ENCODE peak calls at places on chromosomes 5 and 9, in seven cellular contexts. R, S, E, U, C, G and L are unnamed samples.

GRCh38 chr5:125059255-125060050 is 313.0 kb upstream of the ZNF608 start:
- DNase-seq in G (no peak), R (no peak), U (no peak), E (no peak), S (peak; percentile 54), C (no peak), L (no peak)

GRCh38 chr5:143554918-143555477 is 151.5 kb upstream of the NR3C1 start:
- DNase-seq in U (no peak), S (peak; percentile 84), R (no peak), C (no peak), E (no peak), G (no peak), L (no peak)

GRCh38 chr5:62498961-62499360 is 79.7 kb upstream of the LRRC70 start:
- DNase-seq in U (no peak), G (no peak), S (no peak), C (no peak), R (no peak), E (no peak), L (no peak)

GRCh38 chr5:159441441-159441840 is 111.2 kb upstream of the IL12B start:
- DNase-seq in E (no peak), C (no peak), G (peak; percentile 66), U (no peak), R (peak; percentile 74), S (no peak), L (peak; percentile 50)

GRCh38 chr9:20650750-20651299 is 28.5 kb upstream of the MLLT3 start:
- DNase-seq in R (no peak), S (no peak), E (no peak), G (no peak), C (no peak), U (no peak), L (no peak)

GRCh38 chr5:73733219-73733618 is 107.2 kb downstream of the ARHGEF28 start:
- DNase-seq in E (no peak), S (peak; percentile 72), R (no peak), U (no peak), C (no peak), G (no peak), L (no peak)

GRCh38 chr9:106862946-106863740 is at the start of gene ZNF462:
- DNase-seq in C (no peak), E (no peak), S (peak; percentile 79), R (peak; percentile 43), U (peak; percentile 73), G (peak; percentile 68), L (peak; percentile 60)

GRCh38 chr9:71944754-71945409 is 33.4 kb downstream of the C9orf85 start:
- DNase-seq in C (no peak), S (no peak), G (no peak), E (no peak), U (no peak), R (no peak), L (no peak)

GRCh38 chr5:93649234-93649900 is 66.3 kb downstream of the NR2F1 start:
- DNase-seq in R (no peak), G (no peak), S (no peak), U (no peak), E (no peak), C (no peak), L (no peak)

DNA sequence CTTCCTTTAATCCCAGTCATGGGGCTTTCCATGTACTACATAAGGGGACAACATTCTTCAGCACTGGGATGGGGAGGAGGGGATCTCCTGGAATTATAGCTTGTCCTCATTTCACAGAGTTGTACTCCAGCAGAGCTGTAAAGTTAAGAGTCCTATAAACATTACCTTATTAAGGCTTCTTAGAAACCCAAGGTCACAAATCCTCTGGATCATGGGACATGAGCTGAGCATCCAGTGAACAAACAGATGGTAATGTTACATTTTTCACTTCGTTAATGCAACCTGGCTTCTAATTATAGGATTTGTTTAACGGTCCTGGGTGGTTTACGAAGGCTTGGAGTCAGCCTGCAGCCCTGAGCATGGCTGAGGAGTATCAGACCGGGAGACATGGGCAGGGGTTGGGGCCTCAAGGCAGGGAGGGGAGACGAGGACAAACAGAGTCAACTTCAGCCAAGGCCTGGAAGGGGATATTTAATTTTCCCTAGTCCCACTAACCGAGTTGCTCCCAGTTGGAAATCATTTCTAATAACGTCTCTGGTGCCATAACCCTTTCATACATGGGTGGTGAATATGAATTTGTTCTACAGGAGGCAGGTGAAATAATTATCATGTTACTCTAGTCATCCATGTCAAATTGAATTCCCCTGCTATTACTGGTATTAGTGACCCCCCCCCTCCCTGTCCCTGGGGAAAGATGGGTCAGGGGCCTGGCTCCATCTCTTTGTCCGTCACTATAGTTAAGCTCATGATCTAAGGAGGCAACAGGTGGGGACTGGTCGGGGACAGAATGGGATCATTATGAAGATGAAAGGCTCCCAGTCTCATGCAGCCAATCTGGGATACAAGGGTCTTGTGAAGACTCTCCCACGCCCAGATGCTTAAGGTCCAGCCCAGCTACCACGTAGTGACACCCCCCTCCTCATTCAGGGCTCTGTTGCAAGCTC is 10.7 kb upstream of the IL17B start:
- DNase-seq in E (no peak), R (no peak), G (no peak), S (no peak), U (no peak), C (no peak), L (no peak)
- TF ChIP-seq POLR2A in E (no peak), R (no peak), G (no peak), S (no peak), U (no peak), C (no peak), L (no peak)

DNA sequence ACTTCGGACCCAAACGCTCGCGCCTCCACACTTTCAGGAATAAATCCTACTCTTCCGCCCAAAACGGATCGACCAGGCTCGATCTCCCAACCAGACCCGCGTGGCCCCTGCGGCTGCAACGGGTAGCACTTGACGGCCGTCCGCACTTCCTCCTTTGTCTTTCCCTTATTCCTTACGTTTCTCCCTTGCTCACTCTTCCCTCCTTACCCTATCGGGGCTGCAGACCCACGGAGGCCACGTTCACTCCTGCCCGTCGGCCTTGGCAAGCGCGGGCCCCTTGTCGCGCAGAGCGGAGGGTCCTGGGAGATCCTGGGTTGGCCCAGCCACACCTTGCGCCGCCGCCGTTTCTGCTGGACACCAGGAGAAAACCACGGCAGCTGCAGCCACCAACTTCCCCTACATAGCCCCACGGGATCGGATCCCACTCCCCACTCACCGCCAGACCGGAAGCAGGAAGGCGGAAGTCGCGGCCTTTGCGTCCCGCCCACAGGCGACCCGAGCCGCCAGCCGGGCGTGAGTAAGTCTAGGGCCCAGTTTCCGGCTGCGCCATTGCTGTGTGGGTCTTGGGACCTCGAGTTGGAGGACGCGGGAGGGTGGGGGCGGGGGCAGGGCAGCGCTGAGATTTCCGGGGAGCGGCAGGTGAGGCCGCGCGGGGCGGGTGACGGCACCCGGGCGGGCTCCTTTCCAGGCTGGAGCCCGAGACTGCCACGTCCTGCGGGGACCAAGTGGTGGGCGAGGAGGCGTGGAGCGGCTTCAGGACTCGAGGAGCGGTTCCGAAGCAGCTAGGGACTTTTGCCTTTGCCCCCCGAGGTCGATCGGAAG is at the start of gene SMIM15:
- DNase-seq in S (peak; percentile 87), U (peak; percentile 76), E (peak; percentile 81), R (peak; percentile 92), G (peak; percentile 95), C (peak; percentile 82), L (peak; percentile 81)
- TF ChIP-seq POLR2A in S (peak; percentile 70), U (peak; percentile 28), E (no peak), R (peak; percentile 73), G (no peak), C (peak; percentile 76), L (peak; percentile 66)

GRCh38 chr9:137303031-137303892 is 1.2 kb upstream of the NRARP start:
- DNase-seq in S (no peak), U (no peak), E (no peak), G (no peak), C (no peak), R (no peak), L (no peak)

GRCh38 chr9:137300607-137301085 is 1.4 kb downstream of the NRARP start:
- DNase-seq in U (no peak), R (no peak), S (peak; percentile 20), C (no peak), G (peak; percentile 16), E (peak; percentile 14), L (peak; percentile 79)

GRCh38 chr9:137299938-137300337 is 2.1 kb downstream of the NRARP start:
- DNase-seq in S (no peak), U (no peak), G (peak; percentile 45), C (no peak), E (peak; percentile 13), R (no peak), L (no peak)

GRCh38 chr9:137302176-137303030 is at the start of gene NRARP:
- DNase-seq in S (peak; percentile 64), U (peak; percentile 79), E (peak; percentile 83), R (peak; percentile 77), G (peak; percentile 95), C (peak; percentile 90), L (peak; percentile 94)

DNA sequence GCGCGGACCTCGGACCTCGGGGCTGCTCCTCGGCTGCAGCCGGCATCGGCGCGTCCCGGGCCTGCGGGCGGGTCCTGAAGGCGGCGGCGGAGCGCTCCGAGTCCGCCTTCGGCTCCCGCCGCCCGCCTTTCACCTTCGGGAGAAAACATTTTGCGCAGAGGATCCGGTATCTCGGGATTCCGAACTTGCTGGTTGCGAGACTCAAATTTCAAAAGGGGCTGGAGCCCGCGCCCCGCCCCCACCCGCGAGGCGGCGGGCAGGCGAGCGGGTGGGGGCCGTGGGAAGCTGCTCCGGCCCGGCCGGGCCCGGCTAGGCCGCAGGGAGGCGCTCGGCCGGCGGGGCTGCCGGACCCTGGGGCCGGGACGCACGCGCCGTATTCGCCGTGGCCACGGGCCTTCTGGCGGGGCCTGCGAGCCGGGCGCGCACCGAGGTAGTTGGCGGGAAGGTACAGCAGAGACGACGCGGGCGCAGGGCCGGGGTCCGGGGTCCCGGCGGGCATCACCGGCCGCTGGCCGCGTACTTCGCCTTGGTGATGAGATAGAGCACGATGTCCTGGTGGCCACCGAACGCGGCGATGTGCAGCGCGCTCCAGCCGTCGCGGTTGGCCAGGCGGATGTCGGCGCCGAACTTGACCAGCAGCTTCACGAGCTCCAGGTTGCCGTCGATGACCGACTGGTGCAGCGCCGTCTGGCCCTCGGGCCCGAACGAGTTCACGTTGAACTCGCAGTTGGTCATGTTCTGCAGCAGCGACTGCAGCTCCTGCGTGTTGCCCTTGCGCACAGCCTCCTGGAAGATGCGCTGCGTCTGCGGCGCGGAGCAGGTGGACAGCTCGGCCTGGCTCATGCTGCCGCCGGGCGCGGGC is 754 bp downstream of the NRARP start:
- DNase-seq in U (no peak), S (peak; percentile 39), R (no peak), E (no peak), C (peak; percentile 50), G (peak; percentile 50), L (no peak)
- TF ChIP-seq POLR2A in U (no peak), S (no peak), R (peak; percentile 3), E (no peak), C (no peak), G (no peak), L (peak; percentile 6)

DNA sequence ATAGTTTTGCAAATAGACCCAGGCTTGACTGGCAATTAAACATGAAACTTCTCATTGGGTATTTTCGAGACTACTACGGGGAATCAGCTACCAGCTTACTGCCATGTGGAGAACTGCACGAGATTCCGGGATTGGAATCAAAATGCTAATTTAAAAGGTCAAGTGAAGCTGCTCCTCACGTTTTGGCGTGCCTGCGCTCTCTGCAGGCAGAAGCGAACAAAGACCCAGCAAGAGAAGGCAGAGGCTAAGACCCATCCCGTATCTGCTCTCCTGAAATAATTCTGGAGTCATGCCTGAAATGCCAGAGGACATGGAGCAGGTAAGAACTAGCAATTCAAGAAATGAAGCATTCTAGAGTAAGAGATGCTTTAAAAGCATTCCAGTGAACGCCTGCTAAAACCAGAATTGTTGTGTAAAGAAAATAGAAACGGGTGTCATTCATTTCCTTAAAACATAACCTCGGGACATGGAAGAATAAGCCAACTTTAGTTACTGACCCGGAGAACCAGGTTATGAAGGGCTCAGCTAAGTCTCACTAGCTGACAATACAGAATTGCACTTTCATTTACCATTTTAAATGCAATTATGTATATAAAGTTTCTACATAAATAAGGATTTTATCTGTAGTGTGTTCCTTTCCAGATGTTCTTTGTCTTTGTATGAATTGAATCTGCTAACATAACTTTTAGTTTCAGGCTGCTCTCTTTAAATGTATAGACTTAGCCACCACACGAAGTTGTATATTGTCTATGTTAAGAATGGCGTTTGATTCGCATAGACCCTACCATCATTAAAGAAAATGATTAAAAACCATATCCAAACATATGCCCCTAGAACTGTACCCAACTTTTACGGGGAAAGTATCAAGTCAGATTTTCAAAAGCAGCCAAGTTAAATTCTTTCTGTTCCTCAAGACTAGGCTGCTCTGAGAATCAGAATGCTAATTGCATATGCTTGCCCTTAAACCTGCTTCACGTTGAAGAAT is 2.0 kb upstream of the MAT2B start:
- DNase-seq in E (peak; percentile 69), G (peak; percentile 72), C (no peak), S (peak; percentile 82), U (peak; percentile 72), R (peak; percentile 54), L (no peak)
- TF ChIP-seq POLR2A in E (no peak), G (no peak), C (no peak), S (no peak), U (no peak), R (peak; percentile 32), L (no peak)